ENCODE peak calls at places on chromosomes 4 and X, in five cellular contexts. A is heart left ventricle; F is NT2/D1; U is CD8-positive, alpha-beta memory T cell; Q is spleen. K is an unnamed sample.

GRCh38 chr4:183177001-183177400 is 77.9 kb downstream of the WWC2 start:
- DNase-seq in A (no peak), U (no peak), Q (no peak), F (no peak), K (no peak)

GRCh38 chr4:1571986-1572385 is 112.1 kb downstream of the FAM53A start:
- DNase-seq in F (peak; percentile 63), A (no peak), Q (peak; percentile 66), U (no peak), K (no peak)

GRCh38 chrX:14776901-14777300 is 96.0 kb downstream of the FANCB start:
- DNase-seq in U (no peak), Q (no peak), F (no peak), A (no peak), K (no peak)

GRCh38 chr4:2457481-2458295 is 11.2 kb upstream of the RNF4 start:
- DNase-seq in F (no peak), Q (peak; percentile 42), A (no peak), U (no peak), K (no peak)

GRCh38 chr4:8832130-8832930 is 39.3 kb downstream of the HMX1 start:
- DNase-seq in F (no peak), U (no peak), Q (no peak), A (peak; percentile 12), K (no peak)

GRCh38 chr4:78774395-78774794 is 1.8 kb upstream of the BMP2K start:
- DNase-seq in Q (no peak), F (no peak), A (no peak), U (no peak), K (no peak)

GRCh38 chr4:55068522-55068921 is 56.9 kb downstream of the KDR start:
- DNase-seq in F (no peak), A (no peak), U (no peak), Q (no peak), K (no peak)

GRCh38 chr4:139084425-139085093 is 69.0 kb downstream of the NOCT start:
- DNase-seq in Q (peak; percentile 97), U (no peak), A (no peak), F (no peak), K (no peak)

GRCh38 chr4:19386786-19387185 is 864.9 kb upstream of the SLIT2 start:
- DNase-seq in U (no peak), Q (no peak), A (no peak), F (no peak), K (no peak)

GRCh38 chrX:29478336-29479069 is 736.9 kb upstream of the MAGEB2 start:
- DNase-seq in F (peak; percentile 38), Q (no peak), A (no peak), U (no peak), K (no peak)

GRCh38 chrX:112832481-112833095 is 8.0 kb downstream of the AMOT start:
- DNase-seq in F (no peak), U (no peak), Q (no peak), A (no peak), K (no peak)

GRCh38 chrX:41922125-41922521 is 1.2 kb downstream of the CASK start:
- DNase-seq in U (peak; percentile 4), F (no peak), Q (no peak), A (no peak), K (peak; percentile 54)

GRCh38 chr4:7769936-7770674 is 169.6 kb downstream of the AFAP1 start:
- DNase-seq in A (no peak), U (no peak), F (peak; percentile 28), Q (peak; percentile 62), K (no peak)

GRCh38 chr4:80462537-80463207 is 127.1 kb downstream of the CFAP299 start:
- DNase-seq in U (no peak), Q (no peak), A (no peak), F (no peak), K (no peak)

GRCh38 chr4:15425520-15425919 is 2.3 kb upstream of the C1QTNF7 start:
- DNase-seq in U (no peak), F (no peak), A (no peak), Q (no peak), K (no peak)

GRCh38 chr4:138269175-138269574 is 27.0 kb upstream of the SLC7A11 start:
- DNase-seq in A (no peak), F (no peak), Q (no peak), U (no peak), K (no peak)

GRCh38 chr4:52704133-52704532 is 45.0 kb upstream of the USP46 start:
- DNase-seq in Q (no peak), F (no peak), U (no peak), A (no peak), K (no peak)

GRCh38 chr4:141643557-141643956 is 7.2 kb downstream of the IL15 start:
- DNase-seq in Q (no peak), A (no peak), F (no peak), U (no peak), K (no peak)

GRCh38 chrX:44874481-44875184 is 1.6 kb downstream of the KDM6A start:
- DNase-seq in F (no peak), U (peak; percentile 32), A (no peak), Q (no peak), K (peak; percentile 9)

GRCh38 chr4:183335369-183335940 is 13.2 kb upstream of the CLDN24 start:
- DNase-seq in A (no peak), U (no peak), F (no peak), Q (no peak), K (no peak)

GRCh38 chr4:36138221-36138620 is 106.1 kb downstream of the ARAP2 start:
- DNase-seq in Q (no peak), U (no peak), A (no peak), F (no peak), K (no peak)

GRCh38 chrX:136847874-136848273 is 32.7 kb downstream of the RBMX start:
- DNase-seq in U (no peak), Q (no peak), A (no peak), F (no peak), K (no peak)

GRCh38 chr4:125423124-125423523 is 108.4 kb downstream of the FAT4 start:
- DNase-seq in A (no peak), Q (no peak), U (no peak), F (no peak), K (no peak)

GRCh38 chrX:119686087-119686639 is 6.8 kb downstream of the SEPTIN6 start:
- DNase-seq in F (no peak), Q (peak; percentile 79), A (no peak), U (peak; percentile 34), K (peak; percentile 30)

GRCh38 chr4:17098401-17098800 is 200.0 kb upstream of the LDB2 start:
- DNase-seq in U (no peak), A (no peak), Q (no peak), F (no peak), K (no peak)

GRCh38 chrX:38985375-38985774 is 184.1 kb downstream of the MID1IP1 start:
- DNase-seq in U (no peak), Q (no peak), F (no peak), A (no peak), K (no peak)

GRCh38 chr4:169160825-169161224 is 109.9 kb downstream of the SH3RF1 start:
- DNase-seq in A (no peak), Q (no peak), U (no peak), F (no peak), K (no peak)

GRCh38 chr4:55546633-55547460 is at the start of gene CLOCK:
- DNase-seq in Q (peak; percentile 96), A (peak; percentile 95), F (peak; percentile 75), U (peak; percentile 82), K (peak; percentile 83)

GRCh38 chr4:82721819-82722423 is 76.7 kb downstream of the SCD5 start:
- DNase-seq in U (peak; percentile 3), F (no peak), Q (no peak), A (no peak), K (no peak)

GRCh38 chrX:23908219-23909003 is 605 bp downstream of the CXorf58 start:
- DNase-seq in U (no peak), A (no peak), F (no peak), Q (no peak), K (no peak)

GRCh38 chrX:39809326-39809725 is 288.4 kb downstream of the BCOR start:
- DNase-seq in F (no peak), A (no peak), Q (no peak), U (no peak), K (no peak)

GRCh38 chr4:27702710-27703431 is 842.2 kb downstream of the STIM2 start:
- DNase-seq in A (no peak), Q (no peak), F (peak; percentile 18), U (no peak), K (no peak)

GRCh38 chr4:4791299-4791798 is 68.1 kb upstream of the MSX1 start:
- DNase-seq in F (no peak), Q (no peak), U (no peak), A (no peak), K (no peak)

GRCh38 chr4:111506706-111507105 is 638.5 kb upstream of the FAM241A start:
- DNase-seq in Q (no peak), A (no peak), U (no peak), F (no peak), K (no peak)

GRCh38 chrX:107290019-107290418 is 83.6 kb downstream of the DNAAF6 start:
- DNase-seq in U (no peak), F (no peak), A (no peak), Q (no peak), K (no peak)

GRCh38 chr4:6929339-6929734 is 19.7 kb downstream of the TBC1D14 start:
- DNase-seq in A (no peak), U (no peak), F (no peak), Q (no peak), K (no peak)

GRCh38 chrX:82218361-82218760 is 1016.5 kb downstream of the SH3BGRL start:
- DNase-seq in Q (no peak), A (no peak), F (peak; percentile 38), U (no peak), K (no peak)

GRCh38 chr4:25367004-25367621 is 9.9 kb upstream of the ANAPC4 start:
- DNase-seq in U (no peak), A (no peak), F (no peak), Q (no peak), K (no peak)

GRCh38 chr4:74287791-74288190 is 20.5 kb upstream of the EPGN start:
- DNase-seq in U (no peak), A (no peak), Q (no peak), F (no peak), K (no peak)

GRCh38 chr4:74283614-74284013 is 24.7 kb upstream of the EPGN start:
- DNase-seq in U (no peak), A (no peak), F (no peak), Q (no peak), K (no peak)

GRCh38 chr4:74279716-74280115 is 28.6 kb upstream of the EPGN start:
- DNase-seq in F (no peak), Q (no peak), U (no peak), A (no peak), K (no peak)

GRCh38 chr4:74287164-74287563 is 21.1 kb upstream of the EPGN start:
- DNase-seq in Q (no peak), U (no peak), A (no peak), F (no peak), K (no peak)

GRCh38 chr4:74284074-74284473 is 24.2 kb upstream of the EPGN start:
- DNase-seq in F (no peak), Q (no peak), A (no peak), U (no peak), K (no peak)
- H3K4me3 ChIP-seq in F (no peak overlapping the region), Q (no peak overlapping the region), A (no peak overlapping the region), U (no peak overlapping the region), K (no peak overlapping the region)

GRCh38 chr4:74845834-74846233 is 51.5 kb upstream of the BTC start:
- DNase-seq in A (no peak), U (no peak), F (no peak), Q (no peak), K (no peak)
- H3K4me3 ChIP-seq in A (no peak overlapping the region), U (no peak overlapping the region), F (no peak overlapping the region), Q (no peak overlapping the region), K (no peak overlapping the region)

GRCh38 chr4:150080875-150081274 is 2.6 kb downstream of the DCLK2 start:
- DNase-seq in F (no peak), Q (no peak), A (no peak), U (no peak), K (no peak)
- H3K4me3 ChIP-seq in F (no peak overlapping the region), Q (no peak overlapping the region), A (peak overlapping the region; percentile 82), U (no peak overlapping the region), K (no peak overlapping the region)

GRCh38 chrX:47146936-47147859 is 2.2 kb downstream of the RBM10 start:
- DNase-seq in U (no peak), A (no peak), F (no peak), Q (peak; percentile 73), K (no peak)
- H3K4me3 ChIP-seq in U (no peak overlapping the region), A (peak overlapping the region; percentile 98), F (peak overlapping the region; percentile 93), Q (peak overlapping the region; percentile 65), K (no peak overlapping the region)

K was measured in CD8-positive, alpha-beta T cell.